ENCODE peak calls at places on chromosomes 3 and 15, in eight cellular contexts. H is endodermal cell; M is CD4-positive, alpha-beta memory T cell; E is mammary epithelial cell; V is Peyer's patch; K is small intestine; T is CD8-positive, alpha-beta memory T cell; G is CD4-positive, CD25-positive, alpha-beta regulatory T cell. U is an unnamed sample.

GRCh38 chr3:195873971-195874370 is 34.4 kb downstream of the TNK2 start:
- DNase-seq in M (no peak), H (no peak), G (no peak), E (peak; percentile 55), T (no peak), V (no peak), K (peak; percentile 36), U (no peak)

GRCh38 chr3:56268621-56269394 is 199.5 kb downstream of the ERC2 start:
- DNase-seq in E (no peak), T (no peak), G (no peak), M (no peak), K (no peak), V (no peak), H (no peak), U (no peak)

GRCh38 chr3:197224034-197224444 is 74.4 kb downstream of the DLG1 start:
- DNase-seq in H (no peak), T (peak; percentile 17), V (no peak), G (peak; percentile 39), M (peak; percentile 18), E (peak; percentile 37), K (peak; percentile 60), U (no peak)

GRCh38 chr3:49638445-49638844 is 35.7 kb upstream of the APEH start:
- DNase-seq in V (no peak), H (no peak), T (no peak), E (peak; percentile 70), K (no peak), M (no peak), G (no peak), U (peak; percentile 74)

GRCh38 chr3:168671091-168671490 is 575.4 kb upstream of the GOLIM4 start:
- DNase-seq in G (no peak), E (no peak), T (no peak), H (no peak), V (no peak), K (peak; percentile 37), M (no peak), U (no peak)

GRCh38 chr15:79083154-79083553 is 7.4 kb downstream of the RASGRF1 start:
- DNase-seq in G (no peak), M (no peak), V (no peak), E (no peak), H (peak; percentile 10), K (no peak), T (no peak), U (no peak)

GRCh38 chr3:188133219-188133618 is 20.7 kb upstream of the LPP start:
- DNase-seq in E (peak; percentile 45), G (no peak), T (no peak), V (no peak), H (no peak), M (no peak), K (no peak), U (no peak)

GRCh38 chr3:81967362-81967761 is 205.9 kb upstream of the GBE1 start:
- DNase-seq in H (no peak), G (no peak), M (no peak), K (no peak), E (no peak), T (no peak), V (no peak), U (no peak)

GRCh38 chr15:36627566-36627965 is 48.1 kb downstream of the CDIN1 start:
- DNase-seq in M (no peak), V (no peak), E (no peak), K (no peak), G (no peak), H (no peak), T (no peak), U (no peak)

GRCh38 chr3:65354880-65355279 is 667.1 kb upstream of the ADAMTS9 start:
- DNase-seq in G (no peak), V (no peak), E (no peak), K (no peak), T (no peak), M (no peak), H (no peak), U (no peak)

GRCh38 chr15:46061002-46061401 is 426.2 kb downstream of the SQOR start:
- DNase-seq in K (no peak), G (no peak), V (no peak), H (no peak), T (no peak), E (no peak), M (no peak), U (no peak)

GRCh38 chr3:55180936-55181535 is 253.2 kb upstream of the LRTM1 start:
- DNase-seq in T (no peak), M (no peak), V (peak; percentile 48), H (peak; percentile 58), G (no peak), K (peak; percentile 16), E (no peak), U (no peak)

GRCh38 chr3:119305271-119305670 is 11.1 kb downstream of the ARHGAP31 start:
- DNase-seq in H (peak; percentile 4), T (no peak), E (no peak), K (no peak), V (no peak), M (no peak), G (no peak), U (no peak)
- H3K4me1 ChIP-seq in H (peaks cover 10% of the 10 kb centered on the region), T (no peaks in the 10 kb centered on the region), E (peaks cover 45% of the 10 kb centered on the region), K (peaks cover 3% of the 10 kb centered on the region), V (peaks cover 11% of the 10 kb centered on the region), M (peaks cover 7% of the 10 kb centered on the region), G (no peaks in the 10 kb centered on the region), U (peaks cover 56% of the 10 kb centered on the region)

DNA sequence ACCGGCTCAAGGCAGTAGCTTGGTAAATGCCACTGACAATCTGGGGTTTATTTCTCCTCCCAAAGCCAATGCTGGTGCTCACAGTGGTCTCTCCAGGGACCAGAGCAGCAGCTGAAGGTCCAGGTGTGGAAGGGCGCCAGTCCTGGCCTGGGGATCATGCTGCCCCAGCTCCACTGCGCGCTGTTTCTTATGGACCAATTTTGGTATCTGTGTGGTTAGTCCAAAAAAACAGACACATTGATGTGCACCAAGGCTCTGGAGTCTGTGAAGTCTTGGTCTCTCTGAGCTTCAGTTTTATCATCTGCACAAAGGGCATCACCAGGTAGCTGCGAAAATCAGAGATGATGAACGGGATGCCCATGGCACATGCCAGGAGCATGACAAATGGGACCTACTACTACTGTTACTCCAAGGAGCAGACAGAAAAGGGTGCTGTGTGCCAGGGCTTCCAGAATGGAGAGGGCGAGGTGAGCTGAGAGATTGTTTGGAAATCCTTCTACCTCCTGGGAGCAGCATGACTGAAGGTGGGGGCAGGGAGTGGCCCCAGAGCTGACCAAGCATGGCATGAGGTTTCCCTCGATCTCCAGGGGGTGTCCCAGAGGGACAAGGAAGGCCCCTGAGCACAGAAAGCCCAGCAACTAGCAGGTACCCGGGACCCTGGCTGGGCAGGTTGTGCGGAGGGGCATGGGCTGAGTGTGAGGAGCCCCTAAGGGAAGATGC is 134.3 kb upstream of the PRR20G start:
- DNase-seq in T (no peak), G (no peak), V (no peak), E (no peak), K (no peak), H (peak; percentile 31), M (no peak), U (peak; percentile 22)
- H3K4me1 ChIP-seq in T (no peaks in the 10 kb centered on the region), G (no peaks in the 10 kb centered on the region), V (no peaks in the 10 kb centered on the region), E (peaks cover 4% of the 10 kb centered on the region), K (no peaks in the 10 kb centered on the region), H (peaks cover 9% of the 10 kb centered on the region), M (no peaks in the 10 kb centered on the region), U (no peaks in the 10 kb centered on the region)

DNA sequence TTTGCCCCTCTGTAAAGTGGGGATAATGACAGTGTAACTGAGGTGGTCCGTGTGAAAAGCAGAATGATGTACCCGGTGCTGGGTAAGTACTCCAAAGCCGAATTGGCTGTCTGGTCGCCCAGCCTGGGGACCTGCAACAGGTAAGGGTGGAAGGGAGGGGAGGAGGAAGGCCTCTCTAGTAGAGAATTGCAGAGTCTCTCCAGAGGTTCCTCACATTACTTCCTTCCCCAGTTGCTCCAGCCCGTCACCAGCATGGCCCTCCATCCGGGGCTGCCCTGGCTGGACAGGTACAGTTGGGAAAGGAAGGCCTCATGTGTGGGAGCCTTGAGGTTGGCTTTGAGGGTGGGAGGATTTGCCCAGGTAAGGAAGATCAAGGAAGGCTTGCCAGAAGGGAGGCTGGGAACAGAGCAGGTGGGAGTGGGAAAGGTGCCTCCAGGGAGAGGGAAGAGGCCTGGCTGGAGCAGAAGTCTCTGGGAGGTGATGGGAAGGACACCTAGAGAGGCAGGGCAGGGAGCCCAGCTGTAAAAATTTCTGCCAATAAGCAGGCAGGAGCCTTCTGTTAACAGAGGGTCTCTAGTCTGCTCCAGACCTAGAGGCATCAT is 1.7 kb upstream of the PSTPIP1 start:
- DNase-seq in H (peak; percentile 6), V (peak; percentile 34), M (no peak), K (no peak), G (no peak), E (no peak), T (no peak), U (no peak)
- H3K4me1 ChIP-seq in H (peaks cover 6% of the 10 kb centered on the region), V (peaks cover 17% of the 10 kb centered on the region), M (peaks cover 47% of the 10 kb centered on the region), K (peaks cover 3% of the 10 kb centered on the region), G (peaks cover 58% of the 10 kb centered on the region), E (peaks cover 26% of the 10 kb centered on the region), T (peaks cover 50% of the 10 kb centered on the region), U (no peaks in the 10 kb centered on the region)

GRCh38 chr15:28952666-28953491 is 67.1 kb downstream of the APBA2 start:
- DNase-seq in K (no peak), E (no peak), H (peak; percentile 32), V (peak; percentile 18), G (no peak), M (no peak), T (no peak), U (no peak)

GRCh38 chr15:28955160-28955502 is 69.4 kb downstream of the APBA2 start:
- DNase-seq in M (no peak), T (peak; percentile 48), E (no peak), G (no peak), V (peak; percentile 48), K (peak; percentile 13), H (peak; percentile 10), U (peak; percentile 62)

GRCh38 chr15:28955686-28956421 is 70.1 kb downstream of the APBA2 start:
- DNase-seq in E (no peak), T (no peak), K (no peak), G (no peak), H (peak; percentile 33), M (no peak), V (peak; percentile 41), U (peak; percentile 74)

GRCh38 chr15:28953573-28954195 is 67.9 kb downstream of the APBA2 start:
- DNase-seq in M (no peak), G (no peak), V (peak; percentile 19), H (peak; percentile 17), K (no peak), E (no peak), T (no peak), U (no peak)

DNA sequence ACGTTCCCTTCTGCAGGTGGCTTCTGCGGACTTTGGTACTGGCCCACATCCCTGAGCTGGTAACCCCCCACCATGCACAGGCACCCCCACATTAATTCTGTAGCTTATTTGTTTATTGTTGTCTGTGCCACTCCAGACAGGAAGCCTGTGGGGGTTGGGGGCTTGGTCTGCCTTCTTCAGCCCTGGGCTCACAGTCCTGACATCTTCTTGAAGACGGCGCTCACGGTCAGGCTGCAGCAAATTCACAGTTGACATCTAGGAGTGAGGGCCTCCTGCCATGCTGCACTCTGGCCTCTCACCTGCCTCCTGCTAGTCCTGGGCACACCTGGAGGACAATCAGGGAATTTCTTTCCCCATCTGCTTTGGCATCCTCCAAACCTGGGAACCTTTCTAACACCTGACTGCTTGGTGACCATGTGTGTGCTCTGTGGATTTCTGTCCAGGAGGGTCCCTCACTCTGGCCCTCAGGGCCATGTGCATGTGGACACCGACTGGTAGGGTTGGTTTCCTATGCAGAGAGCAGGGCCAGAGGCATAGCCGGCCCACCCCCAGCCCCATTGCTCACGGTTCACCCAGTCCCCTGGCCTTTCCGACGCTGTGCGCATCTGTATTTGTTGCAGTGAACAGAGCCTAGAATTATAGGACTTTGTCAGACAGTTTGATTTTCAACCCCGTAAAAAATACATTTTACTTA is 68.8 kb downstream of the APBA2 start:
- DNase-seq in G (no peak), E (no peak), V (peak; percentile 45), T (no peak), K (no peak), H (peak; percentile 41), M (no peak), U (no peak)
- H3K4me1 ChIP-seq in G (peaks cover 4% of the 10 kb centered on the region), E (no peaks in the 10 kb centered on the region), V (no peaks in the 10 kb centered on the region), T (peaks cover 42% of the 10 kb centered on the region), K (no peaks in the 10 kb centered on the region), H (no peaks in the 10 kb centered on the region), M (peaks cover 35% of the 10 kb centered on the region), U (peaks cover 26% of the 10 kb centered on the region)

U was measured in SJSA1.